ENCODE peak calls at places on chromosomes 7 and 10, in seven cellular contexts. F is A172, G is HTR-8/SVneo, Q is KG1, B is pancreas, U is psoas muscle, Y is posterior cingulate gyrus. C is an unnamed sample.

GRCh38 chr7:67673861-67674260 is 677.2 kb downstream of the TYW1 start:
- DNase-seq in G (no peak), Y (no peak), U (no peak), F (no peak), Q (no peak), B (no peak), C (no peak)

GRCh38 chr7:151310578-151310977 is 31.0 kb upstream of the NUB1 start:
- DNase-seq in F (no peak), G (peak), Q (no peak), U (no peak), Y (no peak), B (no peak), C (no peak)

GRCh38 chr7:100893910-100894763 is 1.6 kb downstream of the ACHE start:
- DNase-seq in G (no peak), B (peak), U (peak), Y (no peak), Q (no peak), F (no peak), C (no peak)

GRCh38 chr10:48931188-48931587 is 8.5 kb downstream of the LRRC18 start:
- DNase-seq in Y (no peak), Q (no peak), B (no peak), F (no peak), U (no peak), G (no peak), C (no peak)

GRCh38 chr7:82481499-82482097 is 38.0 kb upstream of the CACNA2D1 start:
- DNase-seq in G (peak), Q (no peak), U (no peak), B (no peak), F (peak), Y (no peak), C (no peak)

GRCh38 chr7:55052081-55052480 is 33.3 kb downstream of the EGFR start:
- DNase-seq in B (no peak), U (no peak), F (peak), Q (no peak), G (peak), Y (no peak), C (no peak)

GRCh38 chr7:106793015-106793651 is 71.9 kb upstream of the PIK3CG start:
- DNase-seq in Y (no peak), B (no peak), G (peak), U (no peak), Q (no peak), F (peak), C (no peak)

GRCh38 chr7:43491984-43492383 is 90.9 kb upstream of the STK17A start:
- DNase-seq in Q (no peak), F (peak), G (no peak), B (no peak), Y (no peak), U (no peak), C (no peak)

GRCh38 chr7:100132697-100133137 is 6.0 kb downstream of the MBLAC1 start:
- DNase-seq in U (no peak), B (no peak), G (peak), Q (no peak), Y (peak), F (peak), C (peak)

GRCh38 chr10:51832652-51833383 is 133.4 kb upstream of the CSTF2T start:
- DNase-seq in F (peak), U (no peak), Q (no peak), B (no peak), G (no peak), Y (no peak), C (no peak)

GRCh38 chr7:128017880-128018845 is 13.1 kb downstream of the LRRC4 start:
- DNase-seq in Q (no peak), G (no peak), Y (no peak), F (no peak), B (no peak), U (no peak), C (no peak)

GRCh38 chr7:44789990-44790389 is 6.5 kb upstream of the PPIA start:
- DNase-seq in Y (no peak), F (no peak), U (no peak), G (no peak), Q (no peak), B (no peak), C (no peak)

GRCh38 chr7:139118803-139119485 is 9.4 kb upstream of the ZC3HAV1 start:
- DNase-seq in G (no peak), B (no peak), U (no peak), F (peak), Q (no peak), Y (no peak), C (no peak)

GRCh38 chr7:131371411-131371810 is 43.7 kb downstream of the MKLN1 start:
- DNase-seq in F (no peak), B (no peak), Y (no peak), G (no peak), Q (no peak), U (no peak), C (no peak)

GRCh38 chr10:132179551-132180392 is 7.0 kb upstream of the DPYSL4 start:
- DNase-seq in F (no peak), U (peak), Y (no peak), G (no peak), B (no peak), Q (no peak), C (no peak)

GRCh38 chr10:18350340-18350739 is 210.1 kb downstream of the CACNB2 start:
- DNase-seq in G (no peak), F (no peak), U (no peak), Y (no peak), Q (no peak), B (no peak), C (no peak)